ENCODE peak calls at places on chromosomes 13 and 19, in nine cellular contexts. E, O, X, Y, B, G, W, T and C are unnamed samples.

GRCh38 chr13:79775830-79776229 is 294.9 kb downstream of the NDFIP2 start:
- DNase-seq in W (no peak), X (no peak), B (peak), O (no peak), E (no peak), Y (no peak), T (peak), G (no peak), C (peak)

GRCh38 chr13:56299650-56300049 is 841.1 kb upstream of the PRR20A start:
- DNase-seq in O (no peak), W (no peak), X (no peak), G (no peak), T (no peak), E (no peak), Y (no peak), B (no peak), C (no peak)

GRCh38 chr19:1651548-1652394 is 644 bp downstream of the TCF3 start:
- DNase-seq in E (peak), G (no peak), T (no peak), X (no peak), B (no peak), O (no peak), W (peak), Y (peak), C (peak)

GRCh38 chr13:93857126-93857525 is 622.4 kb downstream of the DCT start:
- DNase-seq in Y (no peak), B (peak), T (no peak), X (no peak), G (no peak), E (no peak), W (no peak), O (no peak), C (no peak)

GRCh38 chr13:30306762-30307193 is 573 bp downstream of the KATNAL1 start:
- DNase-seq in B (peak), O (peak), E (peak), G (peak), W (peak), X (peak), Y (peak), T (peak), C (peak)

GRCh38 chr13:39483326-39483725 is 119.7 kb downstream of the LHFPL6 start:
- DNase-seq in W (no peak), Y (no peak), E (no peak), X (no peak), B (no peak), G (no peak), T (no peak), O (no peak), C (no peak)

GRCh38 chr19:52237771-52238400 is 31.5 kb upstream of the ZNF766 start:
- DNase-seq in B (peak), Y (peak), T (peak), O (peak), W (peak), X (peak), G (peak), E (peak), C (peak)

GRCh38 chr13:47044842-47045241 is 148.0 kb upstream of the HTR2A start:
- DNase-seq in T (no peak), W (no peak), Y (no peak), G (no peak), B (no peak), E (no peak), X (no peak), O (no peak), C (no peak)

GRCh38 chr19:15379996-15380647 is 535 bp upstream of the AKAP8 start:
- DNase-seq in Y (peak), T (peak), E (peak), W (no peak), B (no peak), X (no peak), O (peak), G (peak), C (peak)

GRCh38 chr13:113397606-113398425 is 33.9 kb upstream of the GRTP1 start:
- DNase-seq in Y (no peak), G (no peak), X (no peak), W (no peak), B (no peak), O (peak), T (no peak), E (no peak), C (no peak)

GRCh38 chr19:7994114-7994513 is 11.3 kb downstream of the ELAVL1 start:
- DNase-seq in O (peak), G (no peak), W (no peak), Y (no peak), E (no peak), B (no peak), X (no peak), T (no peak), C (no peak)

GRCh38 chr13:112588490-112589297 is 741 bp upstream of the TUBGCP3 start:
- DNase-seq in X (no peak), G (no peak), E (no peak), O (no peak), B (no peak), W (no peak), Y (no peak), T (peak), C (no peak)

GRCh38 chr19:46426506-46427162 is 2.1 kb downstream of the PNMA8C start:
- DNase-seq in Y (peak), B (peak), X (no peak), T (peak), W (peak), E (peak), O (peak), G (peak), C (peak)